ENCODE peak calls at places on chromosomes 16 and 17, in nine cellular contexts. One of them, this sample, is unnamed.

GRCh38 chr16:10941127-10941933 is 938 bp downstream of the DEXI start:
- DNase-seq in mesendoderm: peak
- DNase-seq in sigmoid colon: no peak
- DNase-seq in tibial artery: no peak
- DNase-seq in cardiac muscle cell: no peak
- DNase-seq in heart left ventricle: no peak
- DNase-seq in uterus: no peak
- DNase-seq in Peyer's patch: no peak
- DNase-seq in CD8-positive, alpha-beta memory T cell: no peak
- DNase-seq in this sample: no peak

GRCh38 chr16:539901-540530 is 12.5 kb downstream of the CAPN15 start:
- DNase-seq in mesendoderm: no peak
- DNase-seq in sigmoid colon: no peak
- DNase-seq in tibial artery: no peak
- DNase-seq in cardiac muscle cell: no peak
- DNase-seq in heart left ventricle: no peak
- DNase-seq in uterus: no peak
- DNase-seq in Peyer's patch: no peak
- DNase-seq in CD8-positive, alpha-beta memory T cell: no peak
- DNase-seq in this sample: no peak

GRCh38 chr16:15689290-15689689 is 39.2 kb downstream of the NDE1 start:
- DNase-seq in mesendoderm: no peak
- DNase-seq in sigmoid colon: no peak
- DNase-seq in tibial artery: no peak
- DNase-seq in cardiac muscle cell: no peak
- DNase-seq in heart left ventricle: no peak
- DNase-seq in uterus: no peak
- DNase-seq in Peyer's patch: no peak
- DNase-seq in CD8-positive, alpha-beta memory T cell: no peak
- DNase-seq in this sample: no peak

GRCh38 chr17:20896153-20896649 is 146.6 kb downstream of the USP22 start:
- DNase-seq in mesendoderm: no peak
- DNase-seq in sigmoid colon: peak
- DNase-seq in tibial artery: no peak
- DNase-seq in cardiac muscle cell: no peak
- DNase-seq in heart left ventricle: peak
- DNase-seq in uterus: peak
- DNase-seq in Peyer's patch: no peak
- DNase-seq in CD8-positive, alpha-beta memory T cell: no peak
- DNase-seq in this sample: no peak

GRCh38 chr16:87686697-87687570 is 78.9 kb downstream of the KLHDC4 start:
- DNase-seq in mesendoderm: no peak
- DNase-seq in sigmoid colon: no peak
- DNase-seq in tibial artery: no peak
- DNase-seq in cardiac muscle cell: no peak
- DNase-seq in heart left ventricle: no peak
- DNase-seq in uterus: no peak
- DNase-seq in Peyer's patch: no peak
- DNase-seq in CD8-positive, alpha-beta memory T cell: no peak
- DNase-seq in this sample: no peak

GRCh38 chr17:32222621-32223020 is 43.0 kb upstream of the RHBDL3 start:
- DNase-seq in mesendoderm: peak
- DNase-seq in sigmoid colon: no peak
- DNase-seq in tibial artery: no peak
- DNase-seq in cardiac muscle cell: no peak
- DNase-seq in heart left ventricle: no peak
- DNase-seq in uterus: no peak
- DNase-seq in Peyer's patch: no peak
- DNase-seq in CD8-positive, alpha-beta memory T cell: no peak
- DNase-seq in this sample: no peak

GRCh38 chr17:76472258-76472645 is 4.8 kb downstream of the AANAT start:
- DNase-seq in mesendoderm: no peak
- DNase-seq in sigmoid colon: no peak
- DNase-seq in tibial artery: no peak
- DNase-seq in cardiac muscle cell: no peak
- DNase-seq in heart left ventricle: no peak
- DNase-seq in uterus: no peak
- DNase-seq in Peyer's patch: no peak
- DNase-seq in CD8-positive, alpha-beta memory T cell: no peak
- DNase-seq in this sample: no peak

GRCh38 chr16:55323637-55324490 is at the start of gene IRX6:
- DNase-seq in mesendoderm: peak
- DNase-seq in sigmoid colon: no peak
- DNase-seq in tibial artery: peak
- DNase-seq in cardiac muscle cell: peak
- DNase-seq in heart left ventricle: no peak
- DNase-seq in uterus: no peak
- DNase-seq in Peyer's patch: no peak
- DNase-seq in CD8-positive, alpha-beta memory T cell: no peak
- DNase-seq in this sample: peak

GRCh38 chr16:85626191-85626951 is 13.2 kb downstream of the GSE1 start:
- DNase-seq in mesendoderm: peak
- DNase-seq in sigmoid colon: no peak
- DNase-seq in tibial artery: no peak
- DNase-seq in cardiac muscle cell: peak
- DNase-seq in heart left ventricle: no peak
- DNase-seq in uterus: no peak
- DNase-seq in Peyer's patch: no peak
- DNase-seq in CD8-positive, alpha-beta memory T cell: no peak
- DNase-seq in this sample: no peak

GRCh38 chr16:56936950-56937349 is 5.0 kb downstream of the HERPUD1 start:
- DNase-seq in mesendoderm: no peak
- DNase-seq in sigmoid colon: no peak
- DNase-seq in tibial artery: no peak
- DNase-seq in cardiac muscle cell: no peak
- DNase-seq in heart left ventricle: no peak
- DNase-seq in uterus: no peak
- DNase-seq in Peyer's patch: no peak
- DNase-seq in CD8-positive, alpha-beta memory T cell: no peak
- DNase-seq in this sample: no peak

GRCh38 chr16:15899538-15900100 is 11.2 kb upstream of the CEP20 start:
- DNase-seq in mesendoderm: peak
- DNase-seq in sigmoid colon: no peak
- DNase-seq in tibial artery: no peak
- DNase-seq in cardiac muscle cell: no peak
- DNase-seq in heart left ventricle: no peak
- DNase-seq in uterus: no peak
- DNase-seq in Peyer's patch: peak
- DNase-seq in CD8-positive, alpha-beta memory T cell: no peak
- DNase-seq in this sample: peak

GRCh38 chr16:84065536-84066132 is 23.0 kb upstream of the SLC38A8 start:
- DNase-seq in mesendoderm: peak
- DNase-seq in sigmoid colon: no peak
- DNase-seq in tibial artery: no peak
- DNase-seq in cardiac muscle cell: peak
- DNase-seq in heart left ventricle: no peak
- DNase-seq in uterus: no peak
- DNase-seq in Peyer's patch: peak
- DNase-seq in CD8-positive, alpha-beta memory T cell: no peak
- DNase-seq in this sample: no peak

GRCh38 chr17:2954898-2955445 is 108.4 kb downstream of the OR1D5 start:
- DNase-seq in mesendoderm: peak
- DNase-seq in sigmoid colon: peak
- DNase-seq in tibial artery: no peak
- DNase-seq in cardiac muscle cell: no peak
- DNase-seq in heart left ventricle: no peak
- DNase-seq in uterus: no peak
- DNase-seq in Peyer's patch: no peak
- DNase-seq in CD8-positive, alpha-beta memory T cell: no peak
- DNase-seq in this sample: no peak

GRCh38 chr17:57445051-57445450 is 188.7 kb downstream of the MSI2 start:
- DNase-seq in mesendoderm: peak
- DNase-seq in sigmoid colon: no peak
- DNase-seq in tibial artery: no peak
- DNase-seq in cardiac muscle cell: peak
- DNase-seq in heart left ventricle: no peak
- DNase-seq in uterus: no peak
- DNase-seq in Peyer's patch: no peak
- DNase-seq in CD8-positive, alpha-beta memory T cell: no peak
- DNase-seq in this sample: no peak

GRCh38 chr17:8941520-8941919 is 24.0 kb downstream of the PIK3R5 start:
- DNase-seq in mesendoderm: no peak
- DNase-seq in sigmoid colon: no peak
- DNase-seq in tibial artery: no peak
- DNase-seq in cardiac muscle cell: no peak
- DNase-seq in heart left ventricle: peak
- DNase-seq in uterus: no peak
- DNase-seq in Peyer's patch: peak
- DNase-seq in CD8-positive, alpha-beta memory T cell: peak
- DNase-seq in this sample: no peak

GRCh38 chr17:8941980-8942617 is 23.4 kb downstream of the PIK3R5 start:
- DNase-seq in mesendoderm: no peak
- DNase-seq in sigmoid colon: no peak
- DNase-seq in tibial artery: no peak
- DNase-seq in cardiac muscle cell: no peak
- DNase-seq in heart left ventricle: peak
- DNase-seq in uterus: no peak
- DNase-seq in Peyer's patch: no peak
- DNase-seq in CD8-positive, alpha-beta memory T cell: peak
- DNase-seq in this sample: no peak

GRCh38 chr17:8939496-8940334 is 25.8 kb downstream of the PIK3R5 start:
- DNase-seq in mesendoderm: no peak
- DNase-seq in sigmoid colon: no peak
- DNase-seq in tibial artery: no peak
- DNase-seq in cardiac muscle cell: no peak
- DNase-seq in heart left ventricle: no peak
- DNase-seq in uterus: no peak
- DNase-seq in Peyer's patch: no peak
- DNase-seq in CD8-positive, alpha-beta memory T cell: no peak
- DNase-seq in this sample: no peak

GRCh38 chr17:8944083-8944482 is 21.4 kb downstream of the PIK3R5 start:
- DNase-seq in mesendoderm: no peak
- DNase-seq in sigmoid colon: no peak
- DNase-seq in tibial artery: no peak
- DNase-seq in cardiac muscle cell: no peak
- DNase-seq in heart left ventricle: no peak
- DNase-seq in uterus: no peak
- DNase-seq in Peyer's patch: no peak
- DNase-seq in CD8-positive, alpha-beta memory T cell: no peak
- DNase-seq in this sample: no peak

GRCh38 chr17:8940866-8941471 is 24.5 kb downstream of the PIK3R5 start:
- DNase-seq in mesendoderm: no peak
- DNase-seq in sigmoid colon: no peak
- DNase-seq in tibial artery: no peak
- DNase-seq in cardiac muscle cell: no peak
- DNase-seq in heart left ventricle: no peak
- DNase-seq in uterus: no peak
- DNase-seq in Peyer's patch: no peak
- DNase-seq in CD8-positive, alpha-beta memory T cell: no peak
- DNase-seq in this sample: no peak
- H3K27ac ChIP-seq in mesendoderm: no peak
- H3K27ac ChIP-seq in sigmoid colon: no peak
- H3K27ac ChIP-seq in tibial artery: no peak
- H3K27ac ChIP-seq in cardiac muscle cell: no peak
- H3K27ac ChIP-seq in heart left ventricle: no peak
- H3K27ac ChIP-seq in uterus: no peak
- H3K27ac ChIP-seq in Peyer's patch: peak
- H3K27ac ChIP-seq in CD8-positive, alpha-beta memory T cell: peak
- H3K27ac ChIP-seq in this sample: no peak

DNA sequence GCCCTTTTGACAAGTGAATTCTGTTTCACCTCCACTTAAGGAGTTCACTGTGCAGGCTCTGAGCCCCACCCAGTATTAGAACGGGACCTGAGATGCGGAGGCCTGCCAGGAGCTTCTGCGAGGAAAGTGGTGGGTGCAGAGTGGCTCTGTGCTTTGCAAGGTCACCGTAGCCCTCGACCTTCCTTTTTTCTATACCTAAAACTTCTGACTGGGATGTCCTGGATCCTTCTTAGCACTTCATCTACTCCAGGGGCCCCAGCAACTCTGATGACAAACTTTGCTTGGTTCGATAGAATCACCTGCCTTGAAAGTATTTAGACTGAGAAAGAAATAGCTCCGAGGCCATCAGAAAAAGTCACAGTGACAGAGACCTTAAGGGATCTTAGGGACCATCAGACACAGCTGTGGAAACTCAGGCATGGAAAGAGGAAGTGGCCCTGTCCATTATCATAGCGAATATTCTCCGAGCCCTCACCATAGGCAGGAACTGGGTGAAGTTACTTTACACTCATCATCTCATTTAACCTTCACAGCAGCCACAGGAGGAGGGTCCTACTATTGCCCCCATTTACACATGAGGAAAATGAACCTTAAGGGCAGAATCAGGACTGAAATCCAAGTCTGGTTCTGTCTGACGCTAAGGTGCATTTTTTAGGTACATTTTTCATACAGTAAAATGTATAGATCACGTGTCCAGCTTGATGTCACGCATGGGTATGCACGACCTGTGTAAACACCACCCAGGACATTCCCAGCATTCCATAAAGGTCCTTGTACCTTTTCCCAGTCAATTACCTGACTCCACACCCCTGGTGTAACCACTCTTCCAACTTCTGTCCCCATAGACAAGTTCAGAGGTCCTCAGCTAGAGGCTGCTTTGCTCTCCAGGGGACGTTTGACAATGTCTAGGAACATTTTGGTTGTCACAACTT is 690 bp upstream of the KRT13 start:
- DNase-seq in mesendoderm: no peak
- DNase-seq in sigmoid colon: no peak
- DNase-seq in tibial artery: no peak
- DNase-seq in cardiac muscle cell: no peak
- DNase-seq in heart left ventricle: no peak
- DNase-seq in uterus: no peak
- DNase-seq in Peyer's patch: no peak
- DNase-seq in CD8-positive, alpha-beta memory T cell: no peak
- DNase-seq in this sample: no peak
- H3K27ac ChIP-seq in mesendoderm: no peak
- H3K27ac ChIP-seq in sigmoid colon: no peak
- H3K27ac ChIP-seq in tibial artery: no peak
- H3K27ac ChIP-seq in cardiac muscle cell: no peak
- H3K27ac ChIP-seq in heart left ventricle: no peak
- H3K27ac ChIP-seq in uterus: no peak
- H3K27ac ChIP-seq in Peyer's patch: no peak
- H3K27ac ChIP-seq in CD8-positive, alpha-beta memory T cell: no peak
- H3K27ac ChIP-seq in this sample: no peak

GRCh38 chr17:4342535-4342934 is 23.9 kb downstream of the UBE2G1 start:
- DNase-seq in mesendoderm: no peak
- DNase-seq in sigmoid colon: no peak
- DNase-seq in tibial artery: no peak
- DNase-seq in cardiac muscle cell: no peak
- DNase-seq in heart left ventricle: no peak
- DNase-seq in uterus: no peak
- DNase-seq in Peyer's patch: no peak
- DNase-seq in CD8-positive, alpha-beta memory T cell: no peak
- DNase-seq in this sample: no peak
- H3K27ac ChIP-seq in mesendoderm: no peak
- H3K27ac ChIP-seq in sigmoid colon: no peak
- H3K27ac ChIP-seq in tibial artery: no peak
- H3K27ac ChIP-seq in cardiac muscle cell: peak
- H3K27ac ChIP-seq in heart left ventricle: no peak
- H3K27ac ChIP-seq in uterus: no peak
- H3K27ac ChIP-seq in Peyer's patch: no peak
- H3K27ac ChIP-seq in CD8-positive, alpha-beta memory T cell: no peak
- H3K27ac ChIP-seq in this sample: no peak

DNA sequence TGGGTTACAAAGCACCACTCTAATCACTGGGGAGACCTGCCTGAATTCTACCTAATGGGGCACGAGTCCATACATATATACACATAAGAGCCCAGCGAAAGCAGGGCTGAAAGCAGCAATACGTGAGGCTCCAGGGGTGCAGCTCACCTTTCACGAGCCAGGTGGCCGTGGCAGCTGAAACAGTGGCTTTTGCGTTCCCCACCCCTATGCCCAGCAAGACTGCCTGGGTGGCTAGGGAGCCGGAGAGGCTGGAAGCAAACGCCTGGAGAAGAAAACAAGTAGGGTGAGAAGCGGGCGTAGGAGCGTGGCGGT is 618 bp downstream of the RUSF1 start:
- DNase-seq in mesendoderm: no peak
- DNase-seq in sigmoid colon: no peak
- DNase-seq in tibial artery: no peak
- DNase-seq in cardiac muscle cell: no peak
- DNase-seq in heart left ventricle: no peak
- DNase-seq in uterus: no peak
- DNase-seq in Peyer's patch: no peak
- DNase-seq in CD8-positive, alpha-beta memory T cell: no peak
- DNase-seq in this sample: no peak
- H3K27ac ChIP-seq in mesendoderm: no peak
- H3K27ac ChIP-seq in sigmoid colon: peak
- H3K27ac ChIP-seq in tibial artery: peak
- H3K27ac ChIP-seq in cardiac muscle cell: peak
- H3K27ac ChIP-seq in heart left ventricle: peak
- H3K27ac ChIP-seq in uterus: peak
- H3K27ac ChIP-seq in Peyer's patch: peak
- H3K27ac ChIP-seq in CD8-positive, alpha-beta memory T cell: peak
- H3K27ac ChIP-seq in this sample: peak